ENCODE peak calls at places on chromosome 6, in six cellular contexts. Z is H1, H is SK-N-SH, S is endothelial cell of umbilical vein, O is GM23338, A is prostate gland. Q is an unnamed sample. For H3K4me1, the result is how much of the 10 kb centered on the place peaks cover.

GRCh38 chr6:4752068-4752467 is 24.1 kb upstream of the CDYL start:
- DNase-seq in Z (no peak), H (no peak), S (no peak), O (no peak), A (no peak), Q (no peak)

GRCh38 chr6:81401970-81402690 is 350.4 kb downstream of the TENT5A start:
- DNase-seq in Z (no peak), H (no peak), S (no peak), O (no peak), A (no peak), Q (no peak)

GRCh38 chr6:33126101-33126714 is 50.4 kb downstream of the HLA-DPB1 start:
- DNase-seq in Z (no peak), H (peak), S (peak), O (peak), A (peak), Q (peak)

GRCh38 chr6:15320683-15321082 is 74.8 kb downstream of the JARID2 start:
- DNase-seq in Z (no peak), H (no peak), S (no peak), O (no peak), A (no peak), Q (no peak)

GRCh38 chr6:156107514-156108150 is 652.0 kb upstream of the NOX3 start:
- DNase-seq in Z (no peak), H (no peak), S (no peak), O (no peak), A (peak), Q (no peak)

GRCh38 chr6:19719691-19720127 is 117.5 kb upstream of the ID4 start:
- DNase-seq in Z (no peak), H (peak), S (no peak), O (peak), A (no peak), Q (no peak)

GRCh38 chr6:7747016-7747415 is 21.1 kb downstream of the BMP6 start:
- DNase-seq in Z (no peak), H (no peak), S (no peak), O (no peak), A (no peak), Q (no peak)

GRCh38 chr6:141370438-141370837 is 762.3 kb upstream of the GJE1 start:
- DNase-seq in Z (no peak), H (no peak), S (no peak), O (no peak), A (no peak), Q (no peak)

GRCh38 chr6:17505062-17505476 is 95.0 kb upstream of the FAM8A1 start:
- DNase-seq in Z (no peak), H (peak), S (peak), O (peak), A (no peak), Q (no peak)

GRCh38 chr6:73523434-73524123 is 2.7 kb upstream of the EEF1A1 start:
- DNase-seq in Z (no peak), H (no peak), S (peak), O (peak), A (peak), Q (peak)

GRCh38 chr6:89272611-89273010 is 42.5 kb downstream of the GABRR2 start:
- DNase-seq in Z (no peak), H (no peak), S (no peak), O (no peak), A (no peak), Q (no peak)

GRCh38 chr6:69980624-69981023 is 114.3 kb downstream of the COL19A1 start:
- DNase-seq in Z (no peak), H (no peak), S (no peak), O (no peak), A (no peak), Q (no peak)

GRCh38 chr6:15621203-15622044 is 41.4 kb downstream of the DTNBP1 start:
- DNase-seq in Z (no peak), H (peak), S (peak), O (peak), A (no peak), Q (no peak)

GRCh38 chr6:39251406-39251805 is 22.1 kb upstream of the KCNK5 start:
- DNase-seq in Z (no peak), H (peak), S (no peak), O (no peak), A (no peak), Q (no peak)

GRCh38 chr6:118913161-118913560 is 19.2 kb downstream of the ASF1A start:
- DNase-seq in Z (no peak), H (no peak), S (no peak), O (no peak), A (no peak), Q (no peak)

GRCh38 chr6:8674088-8674487 is 238.7 kb upstream of the SLC35B3 start:
- DNase-seq in Z (no peak), H (no peak), S (no peak), O (no peak), A (no peak), Q (no peak)

GRCh38 chr6:156175971-156176421 is 601.2 kb upstream of the ARID1B start:
- DNase-seq in Z (peak), H (peak), S (peak), O (peak), A (peak), Q (peak)

GRCh38 chr6:151096255-151096612 is 143.5 kb upstream of the AKAP12 start:
- DNase-seq in Z (no peak), H (no peak), S (no peak), O (no peak), A (no peak), Q (no peak)

GRCh38 chr6:111576302-111576701 is 29.4 kb downstream of the TRAF3IP2 start:
- DNase-seq in Z (no peak), H (no peak), S (no peak), O (no peak), A (no peak), Q (no peak)

GRCh38 chr6:5109436-5109835 is 24.3 kb downstream of the PPP1R3G start:
- DNase-seq in Z (no peak), H (no peak), S (no peak), O (no peak), A (no peak), Q (no peak)

GRCh38 chr6:54404791-54405190 is 96.5 kb downstream of the TINAG start:
- DNase-seq in Z (no peak), H (no peak), S (no peak), O (no peak), A (no peak), Q (no peak)

GRCh38 chr6:15929685-15930084 is 199.2 kb upstream of the MYLIP start:
- DNase-seq in Z (no peak), H (no peak), S (no peak), O (no peak), A (no peak), Q (no peak)

GRCh38 chr6:21095462-21095861 is 498.1 kb upstream of the SOX4 start:
- DNase-seq in Z (no peak), H (no peak), S (no peak), O (no peak), A (no peak), Q (no peak)

GRCh38 chr6:145017516-145017915 is 717.8 kb downstream of the EPM2A start:
- DNase-seq in Z (no peak), H (no peak), S (no peak), O (no peak), A (no peak), Q (no peak)

GRCh38 chr6:37171970-37172812 is 2.2 kb downstream of the PIM1 start:
- DNase-seq in Z (peak), H (peak), S (peak), O (peak), A (peak), Q (peak)
- TF ChIP-seq POLR2AphosphoS5 in Z (no peak), H (no peak), S (peak), O (no peak), A (peak), Q (peak)

GRCh38 chr6:108666656-108667260 is 106.0 kb downstream of the FOXO3 start:
- DNase-seq in Z (peak), H (no peak), S (no peak), O (peak), A (no peak), Q (no peak)
- H3K4me1 ChIP-seq in Z (under half), H (under half), S (under half), O (under half), A (under half), Q (under half)

GRCh38 chr6:116514103-116514502 is 2.7 kb downstream of the CALHM5 start:
- DNase-seq in Z (no peak), H (no peak), S (no peak), O (no peak), A (no peak), Q (no peak)
- H3K4me3 ChIP-seq in Z (no peak), H (no peak), S (no peak), O (no peak), A (no peak), Q (no peak)

GRCh38 chr6:11211235-11211634 is 21.2 kb downstream of the NEDD9 start:
- DNase-seq in Z (no peak), H (no peak), S (peak), O (no peak), A (no peak), Q (no peak)

GRCh38 chr6:11214438-11214837 is 18.0 kb downstream of the NEDD9 start:
- DNase-seq in Z (no peak), H (no peak), S (no peak), O (no peak), A (peak), Q (peak)

GRCh38 chr6:11213305-11214106 is 19.0 kb downstream of the NEDD9 start:
- DNase-seq in Z (no peak), H (no peak), S (peak), O (no peak), A (no peak), Q (peak)

GRCh38 chr6:11210386-11211138 is 21.9 kb downstream of the NEDD9 start:
- DNase-seq in Z (no peak), H (no peak), S (no peak), O (no peak), A (no peak), Q (no peak)

DNA sequence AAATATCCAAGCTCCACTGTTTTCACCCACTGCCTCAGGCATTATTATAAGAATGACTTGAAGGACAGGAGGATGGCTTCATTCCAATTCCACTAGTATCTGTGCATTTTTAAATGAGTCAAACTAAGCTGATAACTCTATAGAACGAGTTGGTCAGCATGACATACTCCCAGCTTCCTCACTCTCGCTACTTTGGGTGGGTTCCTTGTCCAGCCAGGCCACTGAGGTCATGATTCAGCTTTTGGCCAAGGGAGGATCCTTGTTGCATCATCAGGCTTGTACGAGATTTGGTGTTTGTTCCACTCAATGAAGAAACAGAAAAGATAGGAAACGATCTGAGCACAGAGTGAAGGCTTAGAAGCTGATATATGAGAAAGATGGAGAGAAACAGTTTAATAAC is 19.8 kb downstream of the NEDD9 start:
- DNase-seq in Z (no peak), H (no peak), S (peak), O (no peak), A (no peak), Q (peak)
- TF ChIP-seq POLR2AphosphoS5 in Z (no peak), H (no peak), S (no peak), O (no peak), A (no peak), Q (peak)

DNA sequence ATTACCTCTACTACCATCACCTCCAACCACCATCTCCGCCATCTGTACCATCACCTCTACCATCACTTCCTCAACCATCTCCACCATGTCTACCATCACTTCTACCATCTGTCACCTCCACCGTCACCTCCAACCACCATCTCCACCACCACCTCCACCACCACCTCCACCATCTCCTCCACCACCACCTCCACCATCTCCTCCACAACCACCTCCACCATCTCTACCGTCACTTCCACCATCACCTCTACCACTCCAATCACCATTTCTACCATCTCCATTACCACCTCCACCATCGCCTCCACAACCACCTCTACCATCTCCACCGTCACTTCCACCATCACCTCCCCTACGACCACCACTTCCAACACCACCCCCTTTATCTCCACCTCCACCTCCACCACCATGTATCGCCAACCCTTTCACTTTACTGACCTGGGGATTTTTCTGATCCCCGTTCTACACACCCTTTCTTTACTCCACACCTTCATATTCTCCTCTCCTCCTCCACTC is 2.3 kb downstream of the IPCEF1 start:
- DNase-seq in Z (no peak), H (no peak), S (no peak), O (no peak), A (no peak), Q (no peak)
- H3K4me1 ChIP-seq in Z (under half), H (under half), S (under half), O (under half), A (under half), Q (under half)

DNA sequence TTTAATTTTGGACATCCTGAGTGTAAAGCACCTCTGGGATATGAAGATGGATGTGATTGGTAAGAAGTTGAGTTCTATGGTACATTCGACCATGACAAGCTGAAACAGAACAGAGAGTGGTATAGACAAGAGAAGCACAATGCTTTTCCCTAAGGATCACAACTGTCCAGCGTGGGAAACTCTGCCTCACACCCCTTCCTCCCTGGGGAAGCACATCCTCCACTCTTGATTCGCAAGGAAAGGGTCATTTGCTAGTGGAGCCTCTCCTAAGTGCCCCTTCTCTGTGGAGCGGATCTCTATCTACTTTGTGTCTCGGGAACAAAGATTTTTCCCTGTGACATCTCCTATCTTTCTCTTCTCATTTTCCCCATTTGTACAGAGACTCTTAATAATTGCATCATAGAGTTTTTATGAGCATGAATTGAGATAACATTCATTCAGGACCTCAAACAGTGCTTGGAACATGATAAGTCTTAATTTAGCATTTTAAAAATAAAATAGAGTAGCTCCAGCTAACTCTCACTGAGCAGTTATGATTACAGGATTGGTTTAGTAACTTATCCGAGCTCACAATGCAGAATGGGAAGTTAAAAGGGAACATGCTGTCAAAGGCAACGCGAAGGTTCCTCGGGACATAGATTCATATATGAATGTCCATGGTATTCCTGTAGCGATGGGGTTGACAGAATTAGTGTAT is 775.2 kb downstream of the C6orf118 start:
- DNase-seq in Z (no peak), H (no peak), S (no peak), O (no peak), A (no peak), Q (no peak)
- H3K4me3 ChIP-seq in Z (no peak), H (no peak), S (no peak), O (no peak), A (no peak), Q (no peak)

DNA sequence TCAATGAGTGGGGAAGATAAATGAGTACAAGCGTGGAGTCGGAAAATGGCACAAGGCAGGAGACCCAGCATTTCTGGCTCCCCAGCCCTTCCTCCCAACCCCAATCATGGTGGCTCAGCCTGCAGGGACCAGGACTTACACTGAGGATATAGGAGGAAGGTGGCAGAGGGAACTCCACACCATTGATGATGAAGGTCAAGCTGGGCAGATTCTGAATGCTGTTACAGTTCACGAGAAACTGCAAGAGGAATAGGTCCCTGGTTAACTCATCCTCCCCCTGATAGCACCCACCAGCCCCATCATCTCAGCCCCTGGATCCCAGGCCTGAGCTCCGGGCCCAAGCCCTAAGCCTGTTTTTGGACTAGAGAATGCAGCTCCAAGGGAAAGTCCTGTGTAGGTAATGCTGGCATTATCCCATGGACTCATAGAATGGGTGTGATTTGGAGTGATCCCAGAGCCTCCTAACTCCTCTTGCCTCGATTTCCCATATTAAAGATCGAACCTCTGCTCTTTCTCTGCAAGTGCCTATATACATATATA is 2.3 kb upstream of the TFEB start:
- DNase-seq in Z (no peak), H (no peak), S (no peak), O (no peak), A (no peak), Q (no peak)
- TF ChIP-seq POLR2AphosphoS5 in Z (no peak), H (no peak), S (no peak), O (no peak), A (no peak), Q (no peak)

GRCh38 chr6:57072108-57072507 is 17.9 kb upstream of the ZNF451 start:
- DNase-seq in Z (no peak), H (no peak), S (no peak), O (no peak), A (no peak), Q (no peak)
- H3K4me1 ChIP-seq in Z (under half), H (under half), S (under half), O (under half), A (under half), Q (under half)

GRCh38 chr6:135651964-135652755 is 154.6 kb upstream of the AHI1 start:
- DNase-seq in Z (no peak), H (no peak), S (no peak), O (peak), A (no peak), Q (no peak)
- H3K4me3 ChIP-seq in Z (no peak), H (no peak), S (no peak), O (no peak), A (no peak), Q (no peak)

Q was measured in breast epithelium.